ENCODE peak calls at places on chromosome 10, in five cellular contexts. Q, Z, Y, T and F are unnamed samples.
A peak's percentile ranks its signal among the peaks of the same experiment; 100 is the strongest.

GRCh38 chr10:126252884-126253612 is 135.2 kb downstream of the ADAM12 start:
- DNase-seq in Q (peak; percentile 100), Z (peak; percentile 98), Y (no peak), T (no peak), F (no peak)

GRCh38 chr10:109647627-109648026 is 275.7 kb downstream of the XPNPEP1 start:
- DNase-seq in Q (no peak), Z (no peak), Y (no peak), T (no peak), F (no peak)

GRCh38 chr10:97701438-97702064 is 12.0 kb upstream of the MARVELD1 start:
- DNase-seq in Q (peak; percentile 81), Z (peak; percentile 70), Y (no peak), T (peak; percentile 26), F (peak; percentile 48)

GRCh38 chr10:92678196-92678595 is 11.6 kb upstream of the HHEX start:
- DNase-seq in Q (no peak), Z (no peak), Y (no peak), T (no peak), F (no peak)

GRCh38 chr10:59553127-59553649 is 156.5 kb downstream of the SLC16A9 start:
- DNase-seq in Q (no peak), Z (no peak), Y (no peak), T (no peak), F (no peak)

GRCh38 chr10:69352569-69353264 is 64.0 kb downstream of the TACR2 start:
- DNase-seq in Q (peak; percentile 87), Z (peak; percentile 45), Y (no peak), T (no peak), F (no peak)

GRCh38 chr10:107718868-107719267 is 554.4 kb upstream of the SORCS1 start:
- DNase-seq in Q (no peak), Z (no peak), Y (no peak), T (no peak), F (no peak)

GRCh38 chr10:134743-135600 is at the start of gene ZMYND11:
- DNase-seq in Q (peak; percentile 74), Z (peak; percentile 36), Y (peak; percentile 89), T (peak; percentile 51), F (peak; percentile 71)

GRCh38 chr10:101341438-101341837 is 12.5 kb upstream of the BTRC start:
- DNase-seq in Q (no peak), Z (no peak), Y (no peak), T (no peak), F (no peak)